ENCODE peak calls at places on chromosomes 16 and 17, in seven cellular contexts. One of them, this sample, is unnamed.

GRCh38 chr16:5557448-5557847 is 459.9 kb upstream of the EEF2KMT start:
- DNase-seq in stimulated activated CD8-positive, alpha-beta memory T cell treated with anti-CD3 and anti-CD28 coated beads, Interleukin-4, amount 100 ng/mL, for 24 hours: no peak
- DNase-seq in MCF 10A: no peak
- DNase-seq in nephron progenitor cell: no peak
- DNase-seq in NCI-H1694 treated with DMSO at 0.1 percent for 48 hours: no peak
- DNase-seq in AG04450: no peak
- DNase-seq in T1000: no peak
- DNase-seq in this sample: no peak

GRCh38 chr16:22027633-22028032 is 19.7 kb downstream of the MOSMO start:
- DNase-seq in NCI-H1694 treated with DMSO at 0.1 percent for 48 hours: no peak
- DNase-seq in AG04450: no peak
- DNase-seq in T1000: no peak
- DNase-seq in stimulated activated CD8-positive, alpha-beta memory T cell treated with anti-CD3 and anti-CD28 coated beads, Interleukin-4, amount 100 ng/mL, for 24 hours: no peak
- DNase-seq in MCF 10A: no peak
- DNase-seq in nephron progenitor cell: no peak
- DNase-seq in this sample: no peak

GRCh38 chr16:55944377-55944802 is 69.2 kb upstream of the CES5A start:
- DNase-seq in nephron progenitor cell: peak
- DNase-seq in MCF 10A: peak
- DNase-seq in stimulated activated CD8-positive, alpha-beta memory T cell treated with anti-CD3 and anti-CD28 coated beads, Interleukin-4, amount 100 ng/mL, for 24 hours: peak
- DNase-seq in AG04450: peak
- DNase-seq in NCI-H1694 treated with DMSO at 0.1 percent for 48 hours: peak
- DNase-seq in T1000: peak
- DNase-seq in this sample: peak

GRCh38 chr16:9042943-9043680 is 48.3 kb upstream of the HAPSTR1 start:
- DNase-seq in nephron progenitor cell: no peak
- DNase-seq in MCF 10A: no peak
- DNase-seq in AG04450: peak
- DNase-seq in T1000: peak
- DNase-seq in stimulated activated CD8-positive, alpha-beta memory T cell treated with anti-CD3 and anti-CD28 coated beads, Interleukin-4, amount 100 ng/mL, for 24 hours: no peak
- DNase-seq in NCI-H1694 treated with DMSO at 0.1 percent for 48 hours: no peak
- DNase-seq in this sample: peak

GRCh38 chr16:71338193-71338592 is 20.3 kb upstream of the CALB2 start:
- DNase-seq in AG04450: no peak
- DNase-seq in MCF 10A: peak
- DNase-seq in stimulated activated CD8-positive, alpha-beta memory T cell treated with anti-CD3 and anti-CD28 coated beads, Interleukin-4, amount 100 ng/mL, for 24 hours: no peak
- DNase-seq in NCI-H1694 treated with DMSO at 0.1 percent for 48 hours: no peak
- DNase-seq in nephron progenitor cell: no peak
- DNase-seq in T1000: no peak
- DNase-seq in this sample: no peak

GRCh38 chr17:50264263-50265113 is 9.8 kb upstream of the TMEM92 start:
- DNase-seq in nephron progenitor cell: peak
- DNase-seq in T1000: no peak
- DNase-seq in stimulated activated CD8-positive, alpha-beta memory T cell treated with anti-CD3 and anti-CD28 coated beads, Interleukin-4, amount 100 ng/mL, for 24 hours: no peak
- DNase-seq in AG04450: no peak
- DNase-seq in MCF 10A: no peak
- DNase-seq in NCI-H1694 treated with DMSO at 0.1 percent for 48 hours: no peak
- DNase-seq in this sample: no peak

GRCh38 chr16:50284131-50284911 is 18.0 kb downstream of the ADCY7 start:
- DNase-seq in NCI-H1694 treated with DMSO at 0.1 percent for 48 hours: peak
- DNase-seq in AG04450: no peak
- DNase-seq in T1000: no peak
- DNase-seq in stimulated activated CD8-positive, alpha-beta memory T cell treated with anti-CD3 and anti-CD28 coated beads, Interleukin-4, amount 100 ng/mL, for 24 hours: no peak
- DNase-seq in nephron progenitor cell: no peak
- DNase-seq in MCF 10A: no peak
- DNase-seq in this sample: no peak

GRCh38 chr17:39996789-39997188 is 16.2 kb downstream of the PSMD3 start:
- DNase-seq in stimulated activated CD8-positive, alpha-beta memory T cell treated with anti-CD3 and anti-CD28 coated beads, Interleukin-4, amount 100 ng/mL, for 24 hours: no peak
- DNase-seq in AG04450: no peak
- DNase-seq in T1000: no peak
- DNase-seq in MCF 10A: no peak
- DNase-seq in NCI-H1694 treated with DMSO at 0.1 percent for 48 hours: no peak
- DNase-seq in nephron progenitor cell: no peak
- DNase-seq in this sample: no peak

GRCh38 chr17:29253037-29253436 is 6.4 kb downstream of the CRYBA1 start:
- DNase-seq in MCF 10A: no peak
- DNase-seq in AG04450: no peak
- DNase-seq in NCI-H1694 treated with DMSO at 0.1 percent for 48 hours: no peak
- DNase-seq in stimulated activated CD8-positive, alpha-beta memory T cell treated with anti-CD3 and anti-CD28 coated beads, Interleukin-4, amount 100 ng/mL, for 24 hours: no peak
- DNase-seq in nephron progenitor cell: no peak
- DNase-seq in T1000: no peak
- DNase-seq in this sample: no peak

GRCh38 chr17:15464629-15465028 is 2.8 kb downstream of the CDRT4 start:
- DNase-seq in NCI-H1694 treated with DMSO at 0.1 percent for 48 hours: no peak
- DNase-seq in stimulated activated CD8-positive, alpha-beta memory T cell treated with anti-CD3 and anti-CD28 coated beads, Interleukin-4, amount 100 ng/mL, for 24 hours: no peak
- DNase-seq in AG04450: no peak
- DNase-seq in T1000: no peak
- DNase-seq in MCF 10A: no peak
- DNase-seq in nephron progenitor cell: no peak
- DNase-seq in this sample: no peak

GRCh38 chr17:31627960-31628359 is 231.1 kb downstream of the COPRS start:
- DNase-seq in T1000: no peak
- DNase-seq in AG04450: peak
- DNase-seq in nephron progenitor cell: no peak
- DNase-seq in stimulated activated CD8-positive, alpha-beta memory T cell treated with anti-CD3 and anti-CD28 coated beads, Interleukin-4, amount 100 ng/mL, for 24 hours: no peak
- DNase-seq in MCF 10A: no peak
- DNase-seq in NCI-H1694 treated with DMSO at 0.1 percent for 48 hours: no peak
- DNase-seq in this sample: peak

GRCh38 chr17:21711182-21711581 is 18.9 kb downstream of the KCNJ18 start:
- DNase-seq in T1000: no peak
- DNase-seq in NCI-H1694 treated with DMSO at 0.1 percent for 48 hours: no peak
- DNase-seq in MCF 10A: no peak
- DNase-seq in stimulated activated CD8-positive, alpha-beta memory T cell treated with anti-CD3 and anti-CD28 coated beads, Interleukin-4, amount 100 ng/mL, for 24 hours: no peak
- DNase-seq in nephron progenitor cell: no peak
- DNase-seq in AG04450: no peak
- DNase-seq in this sample: no peak

GRCh38 chr17:80636356-80637285 is 92.0 kb downstream of the RPTOR start:
- DNase-seq in nephron progenitor cell: no peak
- DNase-seq in MCF 10A: no peak
- DNase-seq in stimulated activated CD8-positive, alpha-beta memory T cell treated with anti-CD3 and anti-CD28 coated beads, Interleukin-4, amount 100 ng/mL, for 24 hours: no peak
- DNase-seq in T1000: no peak
- DNase-seq in AG04450: no peak
- DNase-seq in NCI-H1694 treated with DMSO at 0.1 percent for 48 hours: no peak
- DNase-seq in this sample: no peak

GRCh38 chr16:71367243-71367976 is 8.9 kb downstream of the CALB2 start:
- DNase-seq in AG04450: no peak
- DNase-seq in stimulated activated CD8-positive, alpha-beta memory T cell treated with anti-CD3 and anti-CD28 coated beads, Interleukin-4, amount 100 ng/mL, for 24 hours: peak
- DNase-seq in nephron progenitor cell: peak
- DNase-seq in NCI-H1694 treated with DMSO at 0.1 percent for 48 hours: peak
- DNase-seq in MCF 10A: peak
- DNase-seq in T1000: no peak
- DNase-seq in this sample: no peak